ENCODE peak calls at places on chromosome 20, in eight cellular contexts. A is HT-29, X is HFF-Myc, V is germinal center, M is T-helper 22 cell, K is RWPE2, T is small intestine, J is SW 1271. S is an unnamed sample.

GRCh38 chr20:58715709-58716475 is 23.3 kb downstream of the NPEPL1 start:
- DNase-seq in M (no peak), A (no peak), K (peak), T (no peak), V (no peak), J (no peak), X (no peak), S (no peak)

GRCh38 chr20:39291301-39291700 is 329.2 kb downstream of the DHX35 start:
- DNase-seq in X (no peak), M (no peak), V (no peak), J (no peak), T (no peak), A (no peak), K (no peak), S (no peak)

GRCh38 chr20:41592516-41593192 is 25.5 kb downstream of the CHD6 start:
- DNase-seq in A (no peak), T (no peak), J (no peak), K (no peak), V (no peak), X (no peak), M (no peak), S (no peak)

GRCh38 chr20:36181934-36182603 is 27.5 kb downstream of the EPB41L1 start:
- DNase-seq in K (no peak), M (no peak), T (no peak), X (no peak), V (no peak), J (peak), A (no peak), S (no peak)

GRCh38 chr20:52342913-52343312 is 151.3 kb upstream of the ZFP64 start:
- DNase-seq in A (no peak), M (no peak), X (no peak), J (no peak), T (no peak), K (no peak), V (no peak), S (no peak)

GRCh38 chr20:37435607-37436006 is 85.4 kb upstream of the NNAT start:
- DNase-seq in A (no peak), T (no peak), M (no peak), J (no peak), K (no peak), V (no peak), X (no peak), S (peak)

GRCh38 chr20:57679113-57679512 is 30.7 kb downstream of the PMEPA1 start:
- DNase-seq in X (no peak), M (no peak), V (no peak), K (no peak), A (no peak), T (no peak), J (no peak), S (peak)

GRCh38 chr20:43799150-43799711 is 72.4 kb upstream of the GTSF1L start:
- DNase-seq in K (peak), X (no peak), J (no peak), V (no peak), T (no peak), M (no peak), A (no peak), S (no peak)

GRCh38 chr20:34200020-34200419 is 41.2 kb upstream of the ASIP start:
- DNase-seq in J (no peak), A (no peak), X (no peak), M (no peak), V (no peak), T (no peak), K (no peak), S (no peak)

GRCh38 chr20:3654326-3655031 is 8.7 kb downstream of the GFRA4 start:
- DNase-seq in A (no peak), V (no peak), K (no peak), J (no peak), M (no peak), X (no peak), T (no peak), S (peak)

GRCh38 chr20:18057994-18058349 is 256 bp upstream of the OVOL2 start:
- DNase-seq in J (no peak), T (no peak), V (no peak), X (no peak), A (no peak), K (no peak), M (no peak), S (peak)

GRCh38 chr20:44030394-44030793 is 115.7 kb downstream of the TOX2 start:
- DNase-seq in T (no peak), M (no peak), X (no peak), J (no peak), V (no peak), A (no peak), K (peak), S (no peak)

GRCh38 chr20:3678893-3679720 is 2.7 kb downstream of the ADAM33 start:
- DNase-seq in V (no peak), M (no peak), A (no peak), K (peak), T (no peak), J (no peak), X (peak), S (no peak)

GRCh38 chr20:62191781-62192559 is 9.1 kb downstream of the MTG2 start:
- DNase-seq in X (no peak), A (no peak), V (no peak), J (no peak), K (peak), M (no peak), T (no peak), S (no peak)

GRCh38 chr20:10674684-10675455 is 1.1 kb upstream of the JAG1 start:
- DNase-seq in T (peak), M (no peak), A (peak), V (peak), K (peak), X (no peak), J (peak), S (peak)

GRCh38 chr20:31704225-31705119 is 18.2 kb downstream of the BCL2L1 start:
- DNase-seq in V (no peak), K (peak), T (peak), J (peak), A (peak), X (no peak), M (no peak), S (no peak)